ENCODE peak calls at places on chromosomes 3 and 15, in seven cellular contexts. I is PC-3, Z is left lung, X is astrocyte of the cerebellum, D is esophagus squamous epithelium, J is bronchial epithelial cell, H is AG10803. T is an unnamed sample.

GRCh38 chr15:40092416-40093223 is 16.1 kb downstream of the BMF start:
- DNase-seq in D (no peak), Z (no peak), H (peak; percentile 98), J (no peak), X (peak; percentile 74), I (no peak), T (peak; percentile 85)

GRCh38 chr15:32956006-32956405 is 238.2 kb downstream of the GREM1 start:
- DNase-seq in I (peak; percentile 75), J (peak; percentile 41), X (peak; percentile 85), H (peak; percentile 92), D (no peak), Z (no peak), T (peak; percentile 57)

GRCh38 chr3:126103121-126104027 is 19.4 kb upstream of the SLC41A3 start:
- DNase-seq in X (no peak), Z (peak; percentile 75), H (no peak), J (no peak), D (no peak), I (no peak), T (no peak)

GRCh38 chr15:69117431-69117841 is 43.0 kb upstream of the GLCE start:
- DNase-seq in Z (no peak), J (peak; percentile 74), X (no peak), I (no peak), D (no peak), H (no peak), T (no peak)

GRCh38 chr3:13414040-13414729 is 5.9 kb downstream of the NUP210 start:
- DNase-seq in J (no peak), D (peak; percentile 53), H (no peak), I (peak; percentile 51), Z (peak; percentile 92), X (no peak), T (no peak)

GRCh38 chr3:60169755-60170154 is 1081.5 kb downstream of the FHIT start:
- DNase-seq in X (no peak), H (no peak), D (no peak), J (no peak), I (no peak), Z (no peak), T (no peak)

GRCh38 chr3:56453027-56453426 is 15.2 kb downstream of the ERC2 start:
- DNase-seq in H (no peak), Z (no peak), I (no peak), J (peak; percentile 11), X (no peak), D (no peak), T (peak; percentile 3)

GRCh38 chr3:188153949-188154757 is at the start of gene LPP:
- DNase-seq in J (peak; percentile 11), D (peak; percentile 35), Z (peak; percentile 99), I (peak; percentile 58), X (no peak), H (peak; percentile 87), T (no peak)

GRCh38 chr3:97942801-97943546 is 29.3 kb downstream of the RIOX2 start:
- DNase-seq in Z (no peak), I (no peak), H (no peak), J (no peak), D (no peak), X (no peak), T (no peak)

GRCh38 chr15:48285329-48286214 is 45.7 kb upstream of the DUT start:
- DNase-seq in X (peak; percentile 97), I (peak; percentile 89), Z (no peak), H (peak; percentile 77), D (no peak), J (peak; percentile 78), T (peak; percentile 77)

GRCh38 chr3:160403796-160404510 is 4.5 kb downstream of the SMC4 start:
- DNase-seq in H (no peak), Z (no peak), I (no peak), J (no peak), D (no peak), X (no peak), T (no peak)

GRCh38 chr3:73805435-73805834 is 180.7 kb upstream of the PDZRN3 start:
- DNase-seq in D (no peak), X (no peak), H (no peak), J (no peak), Z (no peak), I (no peak), T (no peak)

GRCh38 chr15:61032600-61033286 is 196.4 kb downstream of the RORA start:
- DNase-seq in X (no peak), H (no peak), I (no peak), D (no peak), Z (no peak), J (no peak), T (no peak)

GRCh38 chr15:88563638-88564037 is 17.2 kb upstream of the DET1 start:
- DNase-seq in H (no peak), D (no peak), X (no peak), I (peak; percentile 7), Z (no peak), J (peak; percentile 19), T (no peak)

DNA sequence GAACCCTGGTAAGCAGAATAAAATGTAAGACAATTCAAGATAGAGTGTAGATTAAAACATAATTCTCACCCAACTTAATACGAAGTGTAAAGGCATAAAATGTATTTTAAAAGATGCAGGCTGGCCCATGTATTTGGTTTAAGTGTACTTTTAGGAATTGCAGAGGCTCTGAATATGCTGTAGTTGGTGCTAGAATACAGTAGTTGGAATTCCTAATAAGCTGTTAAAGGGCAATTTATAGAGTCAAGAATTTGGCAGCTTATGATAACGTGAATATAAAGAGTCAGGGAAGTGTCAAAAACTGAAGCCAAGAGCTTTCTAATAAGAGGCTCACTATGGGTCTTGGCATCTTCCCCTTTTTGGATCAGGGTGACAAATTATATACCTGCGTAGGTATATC is 36.5 kb downstream of the ADAMTS9 start:
- DNase-seq in X (no peak), H (peak; percentile 9), I (no peak), D (no peak), Z (no peak), J (no peak), T (no peak)
- TF ChIP-seq CTCF in X (no peak), H (no peak), I (no peak), D (no peak), Z (no peak), J (no peak), T (no peak)

GRCh38 chr3:172038823-172039222 is 555 bp upstream of the FNDC3B start:
- DNase-seq in X (no peak), D (no peak), H (peak; percentile 54), Z (no peak), J (no peak), I (no peak), T (no peak)
- H3K4me3 ChIP-seq in X (peak overlapping the region; percentile 96), D (peak overlapping the region; percentile 99), H (peak overlapping the region; percentile 82), Z (peak overlapping the region; percentile 99), J (peak overlapping the region; percentile 95), I (peak overlapping the region; percentile 95), T (peak overlapping the region; percentile 89)

GRCh38 chr15:78950906-78951840 is 6.3 kb upstream of the CTSH start:
- DNase-seq in I (peak; percentile 60), J (peak; percentile 70), D (no peak), Z (no peak), X (no peak), H (peak; percentile 30), T (no peak)
- TF ChIP-seq CTCF in I (peak; percentile 34), J (peak; percentile 30), D (no peak), Z (no peak), X (peak; percentile 43), H (peak; percentile 38), T (peak; percentile 27)

DNA sequence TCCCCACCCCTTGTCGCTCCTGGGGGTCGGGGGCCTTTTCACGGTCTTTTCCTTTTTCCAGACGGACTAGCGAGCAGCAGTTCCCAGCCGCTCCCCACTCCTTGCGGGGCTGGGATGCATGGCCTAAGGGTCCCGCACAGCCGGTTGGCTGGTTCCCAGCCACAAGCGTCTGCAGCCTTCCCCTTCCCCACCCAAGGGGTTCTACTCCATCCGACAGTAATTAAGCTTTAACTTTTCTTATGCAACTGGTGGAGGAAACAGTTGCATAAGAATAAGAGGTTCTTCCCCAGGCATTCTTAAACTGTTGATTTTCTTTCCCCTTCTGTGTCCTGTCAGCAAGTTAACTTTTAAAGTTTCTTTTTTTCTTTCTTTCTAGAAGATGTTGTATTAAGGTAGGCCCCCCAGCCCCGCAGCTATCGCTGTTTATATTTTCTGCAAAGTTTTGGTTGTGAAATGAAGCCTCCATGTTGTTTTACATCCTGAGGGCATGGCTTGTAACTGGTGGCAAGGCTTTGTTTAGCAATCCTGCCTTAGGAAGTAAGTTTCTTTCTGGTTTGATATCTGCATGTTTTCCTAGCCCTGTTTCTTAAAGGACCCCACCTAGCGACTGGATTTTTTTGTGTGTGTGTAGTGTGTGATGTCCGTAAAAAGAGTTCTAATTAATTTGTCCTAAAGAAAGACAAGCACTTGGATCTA is 207.5 kb downstream of the ZNF385D start:
- DNase-seq in I (no peak), Z (peak; percentile 51), X (no peak), D (no peak), H (peak; percentile 6), J (no peak), T (no peak)
- H3K4me3 ChIP-seq in I (no peak overlapping the region), Z (no peak overlapping the region), X (no peak overlapping the region), D (no peak overlapping the region), H (no peak overlapping the region), J (no peak overlapping the region), T (no peak overlapping the region)

GRCh38 chr15:45640610-45641009 is 5.8 kb downstream of the SQOR start:
- DNase-seq in I (peak; percentile 87), H (peak; percentile 92), Z (no peak), X (peak; percentile 57), J (peak; percentile 99), D (no peak), T (peak; percentile 69)

GRCh38 chr15:45638641-45639040 is 3.8 kb downstream of the SQOR start:
- DNase-seq in I (peak; percentile 20), D (no peak), Z (no peak), X (no peak), J (peak; percentile 59), H (no peak), T (no peak)

GRCh38 chr15:45642203-45642932 is 7.5 kb downstream of the SQOR start:
- DNase-seq in X (peak; percentile 80), D (no peak), H (peak; percentile 93), J (peak; percentile 27), Z (no peak), I (peak; percentile 73), T (no peak)

GRCh38 chr15:45644437-45644836 is 9.6 kb downstream of the SQOR start:
- DNase-seq in X (no peak), J (peak; percentile 47), Z (no peak), D (no peak), H (no peak), I (no peak), T (no peak)

DNA sequence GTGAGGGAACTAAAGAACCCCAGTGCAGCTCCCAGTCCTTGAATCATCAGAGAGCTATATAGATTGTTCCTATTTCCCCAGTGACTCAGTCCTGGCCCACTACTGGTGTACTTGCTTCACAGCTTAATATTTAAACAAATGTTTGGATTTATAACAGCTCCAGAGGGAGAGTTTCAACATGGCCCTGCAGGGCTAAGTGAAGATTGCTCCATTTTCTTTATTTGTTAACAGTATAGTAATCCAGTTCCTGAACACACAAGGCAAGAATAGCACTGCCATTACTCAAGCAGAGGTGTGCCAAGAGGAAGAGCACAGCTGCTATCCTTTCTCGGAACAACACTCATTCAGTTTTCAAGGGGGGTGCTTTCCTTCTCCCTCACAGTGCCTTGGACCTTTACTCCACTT is 6.5 kb downstream of the SQOR start:
- DNase-seq in D (no peak), X (no peak), H (peak; percentile 98), I (peak; percentile 90), Z (no peak), J (peak; percentile 99), T (no peak)
- TF ChIP-seq CTCF in D (no peak), X (no peak), H (peak; percentile 33), I (no peak), Z (peak; percentile 12), J (peak; percentile 2), T (no peak)

GRCh38 chr3:170040283-170040907 is 2.6 kb downstream of the GPR160 start:
- DNase-seq in D (no peak), H (no peak), J (peak; percentile 29), I (no peak), Z (no peak), X (no peak), T (no peak)
- H3K4me3 ChIP-seq in D (peak overlapping the region; percentile 5), H (no peak overlapping the region), J (no peak overlapping the region), I (peak overlapping the region; percentile 77), Z (no peak overlapping the region), X (no peak overlapping the region), T (no peak overlapping the region)

GRCh38 chr3:134885877-134886621 is 91.0 kb downstream of the EPHB1 start:
- DNase-seq in H (peak; percentile 48), X (no peak), I (peak; percentile 8), Z (no peak), D (no peak), J (peak; percentile 32), T (no peak)
- TF ChIP-seq CTCF in H (peak; percentile 43), X (no peak), I (peak; percentile 21), Z (no peak), D (no peak), J (no peak), T (no peak)

T was measured in HFF-Myc.